ENCODE peak calls at places on chromosomes 4 and X, in five cellular contexts. Z, W, F, A and O are unnamed samples.
A peak's percentile ranks its signal among the peaks of the same experiment; 100 is the strongest.

GRCh38 chr4:73944061-73944875 is 37.6 kb downstream of the PF4 start:
- DNase-seq in Z (peak; percentile 35), W (no peak), F (peak; percentile 84), A (peak; percentile 6), O (peak; percentile 55)

GRCh38 chr4:90445380-90445779 is 318.2 kb downstream of the CCSER1 start:
- DNase-seq in Z (no peak), W (no peak), F (no peak), A (no peak), O (no peak)

GRCh38 chr4:72899621-72900020 is 169.9 kb downstream of the COX18 start:
- DNase-seq in Z (no peak), W (no peak), F (no peak), A (no peak), O (no peak)

GRCh38 chr4:86449746-86450145 is 89.9 kb upstream of the MAPK10 start:
- DNase-seq in Z (no peak), W (no peak), F (no peak), A (no peak), O (no peak)

GRCh38 chr4:32102941-32103340 is 1382.8 kb downstream of the PCDH7 start:
- DNase-seq in Z (no peak), W (no peak), F (no peak), A (no peak), O (no peak)

GRCh38 chrX:130082244-130083106 is 27.8 kb downstream of the ELF4 start:
- DNase-seq in Z (peak; percentile 37), W (no peak), F (no peak), A (peak; percentile 33), O (no peak)

GRCh38 chrX:49282647-49283011 is 13.0 kb downstream of the PPP1R3F start:
- DNase-seq in Z (peak; percentile 25), W (no peak), F (peak; percentile 82), A (peak; percentile 22), O (peak; percentile 46)

GRCh38 chrX:31429915-31430314 is 358.1 kb upstream of the FTHL17 start:
- DNase-seq in Z (no peak), W (no peak), F (no peak), A (no peak), O (no peak)

GRCh38 chr4:112865443-112865842 is 184.0 kb upstream of the ANK2 start:
- DNase-seq in Z (no peak), W (no peak), F (no peak), A (peak; percentile 31), O (no peak)

GRCh38 chrX:1224954-1225353 is 12.5 kb upstream of the CRLF2 start:
- DNase-seq in Z (no peak), W (no peak), F (peak; percentile 92), A (no peak), O (no peak)

GRCh38 chr4:94305468-94306225 is 37.0 kb downstream of the HPGDS start:
- DNase-seq in Z (no peak), W (no peak), F (no peak), A (peak; percentile 11), O (no peak)

GRCh38 chr4:37648084-37648817 is 37.9 kb downstream of the RELL1 start:
- DNase-seq in Z (peak; percentile 77), W (peak; percentile 72), F (peak; percentile 89), A (peak; percentile 93), O (no peak)

GRCh38 chrX:149881081-149881711 is at the start of gene MAGEA8:
- DNase-seq in Z (no peak), W (no peak), F (peak; percentile 77), A (no peak), O (peak; percentile 32)

GRCh38 chr4:67229148-67229547 is 316.2 kb downstream of the CENPC start:
- DNase-seq in Z (no peak), W (no peak), F (no peak), A (no peak), O (no peak)

GRCh38 chrX:7334253-7334935 is 186.4 kb upstream of the PUDP start:
- DNase-seq in Z (no peak), W (peak; percentile 76), F (no peak), A (peak; percentile 88), O (no peak)

GRCh38 chrX:52425710-52426245 is 57.0 kb downstream of the XAGE2 start:
- DNase-seq in Z (no peak), W (peak; percentile 21), F (no peak), A (peak; percentile 77), O (no peak)

GRCh38 chr4:856468-856901 is 30.6 kb upstream of the CPLX1 start:
- DNase-seq in Z (no peak), W (no peak), F (no peak), A (no peak), O (no peak)

GRCh38 chr4:185019451-185020292 is 1.4 kb downstream of the HELT start:
- DNase-seq in Z (no peak), W (no peak), F (peak; percentile 87), A (no peak), O (no peak)

GRCh38 chr4:15303052-15303641 is 124.7 kb upstream of the C1QTNF7 start:
- DNase-seq in Z (no peak), W (peak; percentile 42), F (no peak), A (peak; percentile 89), O (no peak)

GRCh38 chr4:150302553-150302952 is 224.3 kb downstream of the DCLK2 start:
- DNase-seq in Z (no peak), W (peak; percentile 90), F (no peak), A (peak; percentile 94), O (no peak)

GRCh38 chr4:78520808-78521226 is 30.8 kb upstream of the ANXA3 start:
- DNase-seq in Z (no peak), W (no peak), F (no peak), A (peak; percentile 33), O (no peak)

GRCh38 chr4:154578919-154579318 is 11.6 kb downstream of the FGA start:
- DNase-seq in Z (no peak), W (no peak), F (no peak), A (no peak), O (no peak)

GRCh38 chr4:153045111-153045982 is 109.2 kb downstream of the FHDC1 start:
- DNase-seq in Z (no peak), W (no peak), F (no peak), A (no peak), O (no peak)

GRCh38 chr4:186628058-186628711 is 72.8 kb upstream of the MTNR1A start:
- DNase-seq in Z (no peak), W (no peak), F (no peak), A (no peak), O (no peak)

GRCh38 chrX:153412746-153413720 is 1.8 kb downstream of the ZFP92 start:
- DNase-seq in Z (no peak), W (no peak), F (no peak), A (no peak), O (no peak)

GRCh38 chr4:149999485-150000074 is 78.7 kb upstream of the DCLK2 start:
- DNase-seq in Z (no peak), W (peak; percentile 66), F (peak; percentile 60), A (peak; percentile 85), O (peak; percentile 47)

GRCh38 chr4:40842318-40842717 is 92.6 kb downstream of the NSUN7 start:
- DNase-seq in Z (no peak), W (no peak), F (no peak), A (no peak), O (no peak)

GRCh38 chr4:176753049-176753448 is 39.7 kb downstream of the VEGFC start:
- DNase-seq in Z (no peak), W (peak; percentile 83), F (no peak), A (peak; percentile 98), O (no peak)

GRCh38 chrX:15882704-15883539 is 28.3 kb upstream of the AP1S2 start:
- DNase-seq in Z (no peak), W (no peak), F (no peak), A (peak; percentile 28), O (no peak)

GRCh38 chrX:21056636-21057035 is 317.6 kb upstream of the CNKSR2 start:
- DNase-seq in Z (no peak), W (no peak), F (no peak), A (no peak), O (no peak)

GRCh38 chrX:139559383-139560042 is 29.0 kb downstream of the F9 start:
- DNase-seq in Z (peak; percentile 36), W (peak; percentile 17), F (peak; percentile 71), A (peak; percentile 69), O (peak; percentile 27)
- TF ChIP-seq CTCF in Z (no peak), W (peak; percentile 58), F (peak; percentile 89), A (peak; percentile 63), O (peak; percentile 46)

GRCh38 chr4:6421397-6421796 is 51.0 kb downstream of the PPP2R2C start:
- DNase-seq in Z (no peak), W (no peak), F (no peak), A (no peak), O (no peak)

GRCh38 chr4:6423575-6423974 is 48.8 kb downstream of the PPP2R2C start:
- DNase-seq in Z (no peak), W (no peak), F (no peak), A (no peak), O (no peak)

GRCh38 chr4:6422105-6422504 is 50.3 kb downstream of the PPP2R2C start:
- DNase-seq in Z (no peak), W (no peak), F (no peak), A (no peak), O (no peak)

GRCh38 chr4:6424425-6424824 is 48.0 kb downstream of the PPP2R2C start:
- DNase-seq in Z (no peak), W (no peak), F (no peak), A (no peak), O (no peak)

GRCh38 chr4:6422866-6423265 is 49.5 kb downstream of the PPP2R2C start:
- DNase-seq in Z (no peak), W (no peak), F (no peak), A (no peak), O (no peak)
- H3K4me3 ChIP-seq in Z (no peak overlapping the region), W (no peak overlapping the region), F (no peak overlapping the region), A (no peak overlapping the region), O (no peak overlapping the region)

GRCh38 chr4:51890760-51891159 is 47.8 kb downstream of the DCUN1D4 start:
- DNase-seq in Z (no peak), W (no peak), F (no peak), A (no peak), O (no peak)

GRCh38 chr4:51894246-51894645 is 51.3 kb downstream of the DCUN1D4 start:
- DNase-seq in Z (no peak), W (no peak), F (no peak), A (peak; percentile 34), O (no peak)

GRCh38 chr4:51901363-51901762 is 58.4 kb downstream of the DCUN1D4 start:
- DNase-seq in Z (no peak), W (no peak), F (no peak), A (no peak), O (no peak)

GRCh38 chr4:51895158-51895557 is 52.2 kb downstream of the DCUN1D4 start:
- DNase-seq in Z (no peak), W (no peak), F (no peak), A (no peak), O (no peak)

GRCh38 chr4:51895816-51896408 is 53.0 kb downstream of the DCUN1D4 start:
- DNase-seq in Z (peak; percentile 62), W (peak; percentile 18), F (peak; percentile 87), A (peak; percentile 65), O (peak; percentile 67)
- TF ChIP-seq CTCF in Z (no peak), W (peak; percentile 86), F (peak; percentile 94), A (peak; percentile 91), O (peak; percentile 84)

GRCh38 chr4:42149004-42149403 is 3.5 kb downstream of the BEND4 start:
- DNase-seq in Z (no peak), W (no peak), F (no peak), A (no peak), O (no peak)

GRCh38 chr4:42151568-42152506 is 618 bp downstream of the BEND4 start:
- DNase-seq in Z (peak; percentile 30), W (no peak), F (peak; percentile 96), A (no peak), O (peak; percentile 91)

GRCh38 chr4:42148453-42148852 is 4.0 kb downstream of the BEND4 start:
- DNase-seq in Z (no peak), W (no peak), F (no peak), A (no peak), O (no peak)

GRCh38 chr4:42150653-42151567 is 1.5 kb downstream of the BEND4 start:
- DNase-seq in Z (no peak), W (no peak), F (peak; percentile 47), A (no peak), O (peak; percentile 25)

GRCh38 chr4:42152507-42153504 is at the start of gene BEND4:
- DNase-seq in Z (no peak), W (no peak), F (peak; percentile 61), A (no peak), O (no peak)
- H3K4me3 ChIP-seq in Z (peak within 1 kb of the TSS; percentile 58), W (no peak within 1 kb of the TSS), F (peak within 1 kb of the TSS; percentile 79), A (no peak within 1 kb of the TSS), O (peak within 1 kb of the TSS; percentile 50)